ENCODE peak calls at places on chromosomes 1 and 21, in seven cellular contexts. U is transverse colon, Z is astrocyte of the cerebellum, R is mucosa of descending colon, E is ovary, A is fibroblast of lung, F is cardiac fibroblast. C is an unnamed sample.

GRCh38 chr1:162276493-162276892 is 100.2 kb downstream of the SPATA46 start:
- DNase-seq in F (peak), A (peak), E (no peak), Z (peak), R (peak), U (no peak), C (peak)

GRCh38 chr1:153774780-153775431 is at the start of gene SLC27A3:
- DNase-seq in A (peak), E (peak), F (peak), Z (no peak), U (peak), R (peak), C (peak)

GRCh38 chr1:2031546-2032540 is 12.7 kb downstream of the GABRD start:
- DNase-seq in A (no peak), F (no peak), U (no peak), R (no peak), E (no peak), Z (no peak), C (no peak)

GRCh38 chr1:36796101-36796590 is 238.2 kb downstream of the GRIK3 start:
- DNase-seq in U (no peak), R (no peak), Z (no peak), E (no peak), F (no peak), A (no peak), C (no peak)

GRCh38 chr1:209652121-209652742 is at the start of gene LAMB3:
- DNase-seq in R (peak), Z (no peak), U (peak), A (no peak), F (no peak), E (no peak), C (no peak)

GRCh38 chr1:171748651-171749050 is 6.8 kb upstream of the VAMP4 start:
- DNase-seq in R (no peak), A (no peak), F (no peak), Z (no peak), E (no peak), U (no peak), C (no peak)

GRCh38 chr1:87136607-87137341 is 191.9 kb upstream of the LMO4 start:
- DNase-seq in U (no peak), R (no peak), F (no peak), E (no peak), A (no peak), Z (no peak), C (no peak)

GRCh38 chr21:45332981-45333582 is 45.4 kb upstream of the POFUT2 start:
- DNase-seq in R (no peak), E (peak), F (no peak), Z (no peak), U (no peak), A (no peak), C (no peak)

GRCh38 chr21:29265690-29266479 is 32.8 kb upstream of the BACH1 start:
- DNase-seq in F (no peak), U (no peak), E (no peak), R (no peak), A (no peak), Z (no peak), C (no peak)

GRCh38 chr1:87506147-87506546 is 177.5 kb downstream of the LMO4 start:
- DNase-seq in U (no peak), E (no peak), R (no peak), Z (no peak), A (no peak), F (no peak), C (no peak)

GRCh38 chr21:45263534-45263933 is 24.2 kb downstream of the POFUT2 start:
- DNase-seq in E (no peak), R (no peak), Z (no peak), F (no peak), U (no peak), A (no peak), C (no peak)

GRCh38 chr1:155082301-155082940 is 3.8 kb downstream of the EFNA3 start:
- DNase-seq in U (peak), F (no peak), E (no peak), R (peak), A (no peak), Z (no peak), C (no peak)

GRCh38 chr1:20233394-20233793 is 47.1 kb upstream of the PLA2G2C start:
- DNase-seq in E (no peak), U (no peak), A (peak), F (peak), Z (no peak), R (no peak), C (peak)

GRCh38 chr1:190904091-190904695 is 426.5 kb upstream of the BRINP3 start:
- DNase-seq in E (no peak), Z (peak), R (no peak), U (no peak), F (peak), A (peak), C (peak)

GRCh38 chr1:241598234-241598633 is 41.9 kb downstream of the CHML start:
- DNase-seq in R (no peak), E (no peak), Z (no peak), F (no peak), U (no peak), A (no peak), C (no peak)

GRCh38 chr1:214008791-214009612 is 21.2 kb downstream of the PROX1 start:
- DNase-seq in F (no peak), U (no peak), A (no peak), E (no peak), Z (no peak), R (no peak), C (no peak)

GRCh38 chr1:2382621-2383361 is 8.6 kb downstream of the MORN1 start:
- DNase-seq in R (peak), E (no peak), Z (no peak), U (peak), A (peak), F (peak), C (peak)

GRCh38 chr1:236124965-236125364 is 17.4 kb upstream of the GPR137B start:
- DNase-seq in R (no peak), U (no peak), A (no peak), F (no peak), E (no peak), Z (no peak), C (no peak)

GRCh38 chr1:15969321-15969880 is 6.5 kb downstream of the ZBTB17 start:
- DNase-seq in F (no peak), U (no peak), R (no peak), A (no peak), Z (no peak), E (no peak), C (no peak)

GRCh38 chr1:20442920-20443625 is 42.9 kb downstream of the CAMK2N1 start:
- DNase-seq in R (no peak), A (no peak), U (no peak), E (no peak), F (no peak), Z (no peak), C (peak)

GRCh38 chr1:67327864-67328263 is 20.2 kb downstream of the IL12RB2 start:
- DNase-seq in A (no peak), Z (no peak), E (no peak), R (no peak), U (no peak), F (no peak), C (no peak)

GRCh38 chr1:91891486-91891885 is 5.5 kb upstream of the TGFBR3 start:
- DNase-seq in F (peak), U (no peak), E (no peak), A (no peak), R (no peak), Z (no peak), C (peak)

GRCh38 chr21:43967981-43968380 is 44.1 kb upstream of the TRAPPC10 start:
- DNase-seq in Z (no peak), A (no peak), F (no peak), R (no peak), E (no peak), U (no peak), C (no peak)

GRCh38 chr1:15173863-15174614 is 20.5 kb downstream of the TMEM51 start:
- DNase-seq in E (no peak), R (peak), Z (no peak), F (no peak), U (peak), A (peak), C (no peak)

GRCh38 chr1:115666702-115667101 is 24.9 kb downstream of the VANGL1 start:
- DNase-seq in Z (no peak), R (no peak), U (no peak), F (no peak), E (no peak), A (no peak), C (no peak)

GRCh38 chr21:37198989-37199924 is 67.9 kb downstream of the VPS26C start:
- DNase-seq in Z (peak), E (no peak), U (no peak), R (no peak), F (no peak), A (peak), C (peak)

GRCh38 chr1:46445773-46446256 is 43.8 kb upstream of the DMBX1 start:
- DNase-seq in E (no peak), U (no peak), F (no peak), Z (no peak), A (no peak), R (no peak), C (no peak)
- TF ChIP-seq CTCF in E (no peak), U (no peak), F (no peak), Z (peak), A (peak), R (no peak), C (no peak)

GRCh38 chr1:31792116-31792515 is 23.7 kb downstream of the SPOCD1 start:
- DNase-seq in F (no peak), A (no peak), R (no peak), U (no peak), E (no peak), Z (no peak), C (no peak)

GRCh38 chr1:31793086-31793485 is 22.7 kb downstream of the SPOCD1 start:
- DNase-seq in R (no peak), U (no peak), Z (no peak), E (no peak), A (no peak), F (no peak), C (no peak)

GRCh38 chr1:31792541-31792940 is 23.3 kb downstream of the SPOCD1 start:
- DNase-seq in Z (no peak), F (no peak), R (no peak), E (no peak), A (no peak), U (no peak), C (no peak)

GRCh38 chr1:31795096-31795675 is 20.6 kb downstream of the SPOCD1 start:
- DNase-seq in U (no peak), E (no peak), R (no peak), A (no peak), Z (no peak), F (no peak), C (no peak)

DNA sequence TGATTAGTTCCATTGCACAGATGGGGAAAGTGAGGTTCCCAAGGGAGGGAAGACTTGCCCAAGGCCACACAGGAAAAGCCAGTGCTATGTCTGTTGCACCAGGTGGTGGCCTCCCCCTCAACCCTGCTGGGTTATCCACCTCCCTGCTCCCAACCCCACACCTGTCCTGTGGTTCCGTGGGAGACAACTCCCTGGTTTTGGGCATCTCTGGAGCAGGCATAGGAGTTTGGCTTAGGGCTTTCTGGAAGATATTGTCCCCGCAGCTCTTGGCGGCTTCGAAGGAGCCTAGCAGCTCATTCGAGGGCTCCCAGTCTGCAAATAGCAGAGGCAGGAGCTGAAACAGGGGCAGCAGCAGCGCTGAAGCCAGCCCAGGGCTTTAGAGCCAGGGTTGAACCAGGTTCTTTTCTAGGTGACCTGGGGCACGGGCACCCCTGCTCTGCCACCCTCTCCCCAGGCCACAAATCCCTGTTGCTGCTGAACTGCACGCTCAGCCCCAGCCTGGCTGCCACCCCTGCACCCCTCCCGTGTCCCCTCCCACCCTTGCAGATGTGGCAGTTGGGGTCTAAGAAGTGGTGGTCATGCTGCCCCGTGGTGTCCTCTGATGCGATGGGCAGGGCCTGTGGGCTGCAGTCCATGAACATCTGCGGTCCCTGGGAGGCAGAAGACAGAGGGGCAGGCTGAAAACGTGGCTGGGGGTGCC is 22.1 kb downstream of the SPOCD1 start:
- DNase-seq in R (no peak), F (no peak), E (no peak), A (no peak), U (no peak), Z (no peak), C (no peak)
- H3K4me3 ChIP-seq in R (no peak), F (no peak), E (no peak), A (no peak), U (no peak), Z (no peak), C (no peak)

GRCh38 chr1:29157269-29157601 is 24.5 kb downstream of the SRSF4 start:
- DNase-seq in A (no peak), U (no peak), Z (no peak), F (no peak), R (no peak), E (no peak), C (no peak)
- TF ChIP-seq CTCF in A (no peak), U (no peak), Z (no peak), F (no peak), R (no peak), E (no peak), C (no peak)

GRCh38 chr1:221217029-221217428 is 337.8 kb downstream of the HLX start:
- DNase-seq in A (peak), E (no peak), Z (no peak), F (peak), R (no peak), U (no peak), C (peak)
- H3K4me3 ChIP-seq in A (no peak), E (no peak), Z (no peak), F (no peak), R (no peak), U (no peak), C (no peak)

GRCh38 chr21:39086547-39086946 is 96.7 kb downstream of the PSMG1 start:
- DNase-seq in F (no peak), A (no peak), R (no peak), Z (no peak), E (no peak), U (no peak), C (no peak)
- TF ChIP-seq CTCF in F (no peak), A (no peak), R (no peak), Z (peak), E (no peak), U (no peak), C (peak)

C was measured in AG10803.